ENCODE peak calls at places on chromosome 18, in four cellular contexts. Y is IMR-90, M is AG04450, U is astrocyte of the spinal cord. Z is an unnamed sample.
A peak's percentile ranks its signal among the peaks of the same experiment; 100 is the strongest.

GRCh38 chr18:49758263-49758610 is 55.1 kb downstream of the ACAA2 start:
- DNase-seq in Y (no peak), M (no peak), U (no peak), Z (no peak)

GRCh38 chr18:27130029-27130428 is 55.1 kb downstream of the CHST9 start:
- DNase-seq in Y (no peak), M (no peak), U (no peak), Z (no peak)

GRCh38 chr18:50869150-50869549 is 9.8 kb upstream of the ME2 start:
- DNase-seq in Y (no peak), M (no peak), U (no peak), Z (no peak)

GRCh38 chr18:13260927-13261471 is 42.4 kb downstream of the LDLRAD4 start:
- DNase-seq in Y (no peak), M (no peak), U (no peak), Z (no peak)

GRCh38 chr18:3075491-3075890 is 62.5 kb upstream of the LPIN2 start:
- DNase-seq in Y (no peak), M (no peak), U (no peak), Z (no peak)

GRCh38 chr18:35688757-35689156 is 107.2 kb downstream of the GALNT1 start:
- DNase-seq in Y (no peak), M (no peak), U (no peak), Z (no peak)

GRCh38 chr18:50313873-50314460 is 26.5 kb upstream of the CXXC1 start:
- DNase-seq in Y (no peak), M (no peak), U (no peak), Z (peak; percentile 75)

GRCh38 chr18:9455718-9456511 is 19.4 kb upstream of the RALBP1 start:
- DNase-seq in Y (no peak), M (no peak), U (no peak), Z (no peak)

GRCh38 chr18:25815659-25816058 is 274.8 kb downstream of the SS18 start:
- DNase-seq in Y (no peak), M (no peak), U (peak; percentile 6), Z (no peak)

GRCh38 chr18:9856097-9856496 is 29.7 kb upstream of the TXNDC2 start:
- DNase-seq in Y (no peak), M (no peak), U (no peak), Z (no peak)

GRCh38 chr18:13725566-13726227 is 661 bp downstream of the FAM210A start:
- DNase-seq in Y (peak; percentile 2), M (no peak), U (no peak), Z (no peak)

GRCh38 chr18:24502621-24503020 is 42.2 kb downstream of the HRH4 start:
- DNase-seq in Y (no peak), M (no peak), U (no peak), Z (no peak)

GRCh38 chr18:45666520-45666919 is 51.2 kb downstream of the SLC14A2 start:
- DNase-seq in Y (no peak), M (no peak), U (no peak), Z (no peak)

GRCh38 chr18:50509012-50509411 is 50.9 kb upstream of the MAPK4 start:
- DNase-seq in Y (no peak), M (no peak), U (no peak), Z (no peak)

GRCh38 chr18:33014060-33014796 is 241.4 kb upstream of the KLHL14 start:
- DNase-seq in Y (no peak), M (no peak), U (no peak), Z (no peak)

GRCh38 chr18:55237665-55238064 is 278.4 kb upstream of the CCDC68 start:
- DNase-seq in Y (no peak), M (no peak), U (no peak), Z (no peak)

GRCh38 chr18:24369420-24369819 is 28.2 kb downstream of the OSBPL1A start:
- DNase-seq in Y (peak; percentile 20), M (no peak), U (peak; percentile 61), Z (no peak)

GRCh38 chr18:8491516-8491915 is 117.7 kb upstream of the RAB12 start:
- DNase-seq in Y (no peak), M (no peak), U (no peak), Z (no peak)

GRCh38 chr18:34643982-34644381 is 66.1 kb upstream of the DTNA start:
- DNase-seq in Y (peak; percentile 12), M (no peak), U (peak; percentile 30), Z (no peak)
- TF ChIP-seq CTCF in Y (peak; percentile 7), M (peak; percentile 38), U (peak; percentile 25), Z (no peak)

GRCh38 chr18:69638056-69638455 is 237.4 kb downstream of the DOK6 start:
- DNase-seq in Y (no peak), M (no peak), U (no peak), Z (no peak)

GRCh38 chr18:69631281-69631680 is 230.6 kb downstream of the DOK6 start:
- DNase-seq in Y (no peak), M (no peak), U (no peak), Z (no peak)

GRCh38 chr18:69635482-69635881 is 234.8 kb downstream of the DOK6 start:
- DNase-seq in Y (no peak), M (no peak), U (no peak), Z (no peak)

GRCh38 chr18:69636529-69637301 is 236.0 kb downstream of the DOK6 start:
- DNase-seq in Y (no peak), M (no peak), U (no peak), Z (no peak)
- TF ChIP-seq CTCF in Y (peak; percentile 33), M (peak; percentile 52), U (no peak), Z (no peak)

GRCh38 chr18:57084331-57085298 is 62.3 kb upstream of the BOD1L2 start:
- DNase-seq in Y (no peak), M (no peak), U (no peak), Z (no peak)

GRCh38 chr18:57086163-57086562 is 60.7 kb upstream of the BOD1L2 start:
- DNase-seq in Y (no peak), M (no peak), U (no peak), Z (no peak)

GRCh38 chr18:57091231-57091630 is 55.7 kb upstream of the BOD1L2 start:
- DNase-seq in Y (no peak), M (no peak), U (no peak), Z (no peak)

GRCh38 chr18:57087985-57088384 is 58.9 kb upstream of the BOD1L2 start:
- DNase-seq in Y (no peak), M (no peak), U (no peak), Z (no peak)

GRCh38 chr18:57088883-57089282 is 58.0 kb upstream of the BOD1L2 start:
- DNase-seq in Y (no peak), M (no peak), U (no peak), Z (no peak)
- TF ChIP-seq CTCF in Y (no peak), M (no peak), U (no peak), Z (no peak)

DNA sequence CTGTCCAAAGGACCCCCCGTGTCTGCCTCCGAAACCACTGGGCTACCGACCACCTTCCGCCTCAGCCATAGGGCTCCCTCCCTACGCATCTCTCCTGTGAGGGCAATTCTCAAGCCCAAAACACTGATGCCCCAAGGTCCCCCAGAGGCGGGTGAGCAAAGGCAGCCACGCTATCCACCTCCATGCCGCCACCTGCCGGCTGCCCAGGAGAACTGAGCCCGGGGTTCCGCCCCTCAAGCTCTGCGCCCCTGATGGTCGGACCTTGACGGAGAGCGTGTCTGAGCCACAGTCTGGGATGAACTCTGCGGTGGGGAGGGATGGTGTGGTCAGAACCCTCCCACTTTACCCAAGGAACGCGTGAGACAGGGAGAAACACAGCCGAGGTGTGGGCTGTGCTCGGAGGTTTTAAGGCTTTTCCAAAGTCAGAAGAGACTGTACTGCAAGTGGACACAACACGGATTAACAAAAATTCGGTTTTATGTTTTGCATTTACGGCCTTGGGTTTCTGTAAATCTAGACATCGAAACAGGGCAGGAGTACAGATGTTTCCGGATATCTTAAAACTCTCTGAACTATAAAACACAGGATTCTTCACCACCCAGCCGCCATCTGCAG is 114.1 kb downstream of the ZNF516 start:
- DNase-seq in Y (no peak), M (no peak), U (no peak), Z (no peak)
- TF ChIP-seq CTCF in Y (peak; percentile 37), M (peak; percentile 54), U (peak; percentile 70), Z (peak; percentile 17)

GRCh38 chr18:59996370-59996966 is 96.7 kb downstream of the PMAIP1 start:
- DNase-seq in Y (peak; percentile 57), M (peak; percentile 23), U (peak; percentile 66), Z (no peak)
- TF ChIP-seq CTCF in Y (peak; percentile 73), M (peak; percentile 91), U (peak; percentile 87), Z (peak; percentile 46)

GRCh38 chr18:78319934-78320333 is 659.7 kb upstream of the SALL3 start:
- DNase-seq in Y (no peak), M (no peak), U (no peak), Z (no peak)
- TF ChIP-seq CTCF in Y (no peak), M (no peak), U (no peak), Z (no peak)

GRCh38 chr18:6712401-6712800 is 17.1 kb upstream of the ARHGAP28 start:
- DNase-seq in Y (no peak), M (no peak), U (no peak), Z (no peak)
- TF ChIP-seq CTCF in Y (no peak), M (no peak), U (no peak), Z (no peak)

DNA sequence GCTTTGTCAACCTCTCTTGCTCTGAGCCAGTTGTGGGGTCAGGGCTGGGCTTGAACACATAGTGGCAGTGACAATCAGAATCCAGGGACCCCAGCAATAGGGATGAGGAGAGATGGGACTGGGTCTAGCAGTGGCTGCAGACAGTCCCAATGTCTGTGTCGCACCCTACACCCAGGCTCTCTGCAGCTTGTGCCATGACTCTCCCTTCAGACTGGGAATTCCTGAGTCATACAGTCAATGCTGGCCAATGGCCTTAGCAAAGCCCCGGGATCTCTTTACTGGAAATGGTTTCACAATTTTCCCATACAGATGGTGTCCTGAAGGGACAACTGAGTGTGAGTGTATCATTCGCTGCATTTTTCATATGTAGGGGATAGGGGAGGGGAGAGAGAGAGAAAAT is 74.2 kb upstream of the CELF4 start:
- DNase-seq in Y (no peak), M (no peak), U (no peak), Z (no peak)
- TF ChIP-seq CTCF in Y (no peak), M (no peak), U (no peak), Z (no peak)

GRCh38 chr18:12119358-12119757 is 25.7 kb downstream of the ANKRD62 start:
- DNase-seq in Y (no peak), M (no peak), U (no peak), Z (no peak)

GRCh38 chr18:12121175-12122095 is 27.8 kb downstream of the ANKRD62 start:
- DNase-seq in Y (peak; percentile 1), M (no peak), U (no peak), Z (no peak)
- TF ChIP-seq CTCF in Y (peak; percentile 20), M (peak; percentile 42), U (peak; percentile 38), Z (peak; percentile 28)

Z was measured in right lobe of liver.